ENCODE peak calls at places on chromosomes 1 and 21, in four cellular contexts. U is ELR, L is hippocampal formation, M is kidney glomerular epithelial cell. X is an unnamed sample.

GRCh38 chr21:28746166-28746565 is 246.5 kb downstream of the LTN1 start:
- DNase-seq in U (no peak), M (no peak), L (no peak), X (peak)

GRCh38 chr1:205791568-205792180 is 16.4 kb upstream of the RAB29 start:
- DNase-seq in M (peak), L (peak), U (peak), X (peak)

GRCh38 chr1:63148825-63149645 is 173.3 kb upstream of the FOXD3 start:
- DNase-seq in M (peak), U (peak), L (peak), X (peak)

GRCh38 chr1:84505167-84506001 is 802 bp upstream of the SPATA1 start:
- DNase-seq in L (peak), M (peak), U (peak), X (peak)

GRCh38 chr1:190849346-190849745 is 371.7 kb upstream of the BRINP3 start:
- DNase-seq in U (no peak), L (no peak), M (no peak), X (no peak)

GRCh38 chr1:22618056-22618455 is 18.4 kb upstream of the C1QA start:
- DNase-seq in M (no peak), U (no peak), L (no peak), X (no peak)

GRCh38 chr1:3170566-3171453 is 101.8 kb downstream of the PRDM16 start:
- DNase-seq in L (peak), U (no peak), M (no peak), X (peak)

GRCh38 chr1:61141288-61142044 is 59.1 kb downstream of the NFIA start:
- DNase-seq in U (peak), L (no peak), M (no peak), X (peak)

GRCh38 chr1:39632491-39633417 is 6.7 kb downstream of the HEYL start:
- DNase-seq in L (no peak), M (no peak), U (peak), X (no peak)

GRCh38 chr1:107529511-107530149 is 388.8 kb downstream of the NTNG1 start:
- DNase-seq in M (peak), U (peak), L (no peak), X (peak)

GRCh38 chr21:43938751-43939442 is 73.2 kb upstream of the TRAPPC10 start:
- DNase-seq in L (peak), U (peak), M (peak), X (peak)

GRCh38 chr21:39363607-39364555 is 15.0 kb upstream of the HMGN1 start:
- DNase-seq in L (no peak), U (no peak), M (no peak), X (no peak)

GRCh38 chr1:115539736-115540135 is 102.0 kb upstream of the VANGL1 start:
- DNase-seq in M (no peak), U (no peak), L (no peak), X (no peak)

GRCh38 chr1:235635938-235636663 is 13.5 kb downstream of the GNG4 start:
- DNase-seq in M (no peak), U (no peak), L (no peak), X (peak)

GRCh38 chr1:6762060-6762459 is 23.2 kb upstream of the CAMTA1 start:
- DNase-seq in U (no peak), L (no peak), M (no peak), X (peak)